ENCODE peak calls at places on chromosomes 1 and 21, in six cellular contexts. Q, P, T, Y, X and W are unnamed samples.

GRCh38 chr1:166184012-166184411 is 17.2 kb upstream of the FAM78B start:
- DNase-seq in Q (no peak), X (no peak), P (no peak), Y (no peak), T (no peak), W (no peak)

GRCh38 chr1:43786975-43787374 is 79.6 kb downstream of the ST3GAL3 start:
- DNase-seq in Q (no peak), Y (peak), X (no peak), T (no peak), P (no peak), W (no peak)

GRCh38 chr1:5447479-5448070 is 544.6 kb downstream of the NPHP4 start:
- DNase-seq in X (no peak), Q (no peak), T (no peak), Y (no peak), P (no peak), W (no peak)

GRCh38 chr1:151710187-151710586 is 6.4 kb downstream of the CELF3 start:
- DNase-seq in T (peak), P (no peak), Q (no peak), Y (peak), X (peak), W (no peak)

GRCh38 chr1:197620660-197621273 is 154.5 kb downstream of the DENND1B start:
- DNase-seq in P (peak), Q (no peak), T (no peak), X (no peak), Y (no peak), W (no peak)

GRCh38 chr1:16442941-16443340 is 2.4 kb downstream of the NECAP2 start:
- DNase-seq in Q (no peak), Y (no peak), T (no peak), P (no peak), X (no peak), W (no peak)

GRCh38 chr1:235225299-235225698 is 64.2 kb upstream of the RBM34 start:
- DNase-seq in X (no peak), Q (no peak), P (no peak), T (no peak), Y (no peak), W (no peak)

GRCh38 chr21:45467221-45467779 is 62.3 kb downstream of the COL18A1 start:
- DNase-seq in Q (no peak), Y (no peak), T (no peak), P (peak), X (no peak), W (no peak)

GRCh38 chr1:22428672-22429071 is 23.0 kb upstream of the ZBTB40 start:
- DNase-seq in Y (peak), T (no peak), X (no peak), Q (no peak), P (peak), W (peak)

GRCh38 chr1:185680453-185680852 is 53.7 kb upstream of the HMCN1 start:
- DNase-seq in Y (no peak), Q (no peak), T (no peak), X (no peak), P (no peak), W (no peak)

GRCh38 chr21:35611752-35612151 is 448.6 kb downstream of the SETD4 start:
- DNase-seq in P (peak), Y (peak), T (no peak), X (no peak), Q (no peak), W (no peak)

GRCh38 chr1:234114648-234115307 is 210.3 kb downstream of the SLC35F3 start:
- DNase-seq in Q (peak), Y (peak), X (peak), P (peak), T (no peak), W (no peak)

GRCh38 chr1:38817958-38818705 is 41.4 kb downstream of the RRAGC start:
- DNase-seq in Y (no peak), Q (peak), T (peak), P (no peak), X (no peak), W (peak)

GRCh38 chr1:68358439-68358838 is 91.3 kb downstream of the RPE65 start:
- DNase-seq in T (no peak), P (no peak), Q (no peak), X (no peak), Y (peak), W (no peak)

GRCh38 chr1:147622731-147623130 is 47.6 kb downstream of the ACP6 start:
- DNase-seq in T (no peak), X (no peak), P (no peak), Q (no peak), Y (peak), W (no peak)

GRCh38 chr1:4120557-4121292 is 220.7 kb upstream of the C1orf174 start:
- DNase-seq in X (no peak), P (no peak), Q (no peak), Y (no peak), T (no peak), W (peak)

GRCh38 chr1:205456868-205457724 is 1.3 kb upstream of the BLACAT1 start:
- DNase-seq in Y (no peak), X (no peak), P (no peak), Q (peak), T (no peak), W (no peak)

GRCh38 chr1:145740269-145740668 is 21.0 kb downstream of the CD160 start:
- DNase-seq in Q (no peak), Y (peak), P (peak), T (no peak), X (no peak), W (no peak)

GRCh38 chr1:23035823-23036452 is 16.7 kb downstream of the KDM1A start:
- DNase-seq in X (no peak), P (no peak), T (no peak), Q (no peak), Y (no peak), W (no peak)

GRCh38 chr1:192539450-192540132 is 36.0 kb upstream of the RGS1 start:
- DNase-seq in P (peak), X (no peak), T (no peak), Y (peak), Q (no peak), W (no peak)

GRCh38 chr1:27300341-27301051 is 21.5 kb upstream of the TMEM222 start:
- DNase-seq in X (peak), P (peak), T (peak), Y (peak), Q (peak), W (peak)

GRCh38 chr1:162687870-162688269 is 55.6 kb downstream of the DDR2 start:
- DNase-seq in T (no peak), P (no peak), Q (no peak), Y (no peak), X (no peak), W (no peak)

GRCh38 chr1:228270032-228270431 is 62.2 kb downstream of the OBSCN start:
- DNase-seq in Y (peak), T (no peak), P (peak), X (no peak), Q (no peak), W (no peak)

GRCh38 chr1:203456577-203456976 is 19.0 kb upstream of the PRELP start:
- DNase-seq in X (no peak), P (no peak), T (no peak), Q (no peak), Y (no peak), W (no peak)

GRCh38 chr1:60149254-60149653 is 75.7 kb upstream of the C1orf87 start:
- DNase-seq in Q (peak), X (peak), Y (no peak), P (no peak), T (no peak), W (no peak)

GRCh38 chr1:222877854-222878253 is 63.0 kb downstream of the DISP1 start:
- DNase-seq in T (no peak), P (no peak), Y (no peak), Q (no peak), X (no peak), W (no peak)

GRCh38 chr1:13921190-13921589 is 221.2 kb downstream of the PRDM2 start:
- DNase-seq in Y (no peak), P (peak), Q (no peak), T (no peak), X (no peak), W (no peak)

GRCh38 chr1:25099343-25099951 is 132.9 kb downstream of the SYF2 start:
- DNase-seq in X (no peak), Q (no peak), Y (no peak), T (no peak), P (no peak), W (peak)

GRCh38 chr1:212482352-212483153 is 49.8 kb downstream of the NENF start:
- DNase-seq in P (peak), Y (peak), X (no peak), Q (peak), T (no peak), W (no peak)

GRCh38 chr1:15116966-15117365 is 36.6 kb upstream of the TMEM51 start:
- DNase-seq in X (no peak), Q (peak), T (no peak), P (no peak), Y (no peak), W (no peak)

GRCh38 chr1:227949341-227949921 is 1.7 kb upstream of the WNT9A start:
- DNase-seq in P (no peak), Y (no peak), X (no peak), T (no peak), Q (no peak), W (no peak)

GRCh38 chr1:41683681-41684500 is 199.4 kb upstream of the EDN2 start:
- DNase-seq in P (peak), T (no peak), Y (peak), Q (peak), X (no peak), W (no peak)

GRCh38 chr1:118984086-118984989 is 3.8 kb downstream of the TBX15 start:
- DNase-seq in X (no peak), P (no peak), Q (peak), Y (peak), T (no peak), W (no peak)

GRCh38 chr1:94884101-94884875 is 42.6 kb downstream of the CNN3 start:
- DNase-seq in Y (peak), T (no peak), P (peak), X (no peak), Q (peak), W (no peak)

GRCh38 chr1:219959540-219960208 is 31.3 kb upstream of the SLC30A10 start:
- DNase-seq in T (no peak), Q (no peak), X (no peak), P (no peak), Y (no peak), W (no peak)

GRCh38 chr1:221887091-221887746 is 145.3 kb upstream of the DUSP10 start:
- DNase-seq in P (peak), T (no peak), X (no peak), Y (peak), Q (peak), W (no peak)

GRCh38 chr1:92169606-92170005 is 48.1 kb upstream of the C1orf146 start:
- DNase-seq in X (no peak), P (no peak), Q (no peak), T (no peak), Y (peak), W (no peak)

GRCh38 chr1:92167151-92167550 is 50.6 kb upstream of the C1orf146 start:
- DNase-seq in T (no peak), P (no peak), Y (no peak), X (no peak), Q (no peak), W (no peak)

GRCh38 chr1:92169161-92169560 is 48.6 kb upstream of the C1orf146 start:
- DNase-seq in Q (no peak), T (no peak), P (no peak), X (no peak), Y (no peak), W (no peak)

DNA sequence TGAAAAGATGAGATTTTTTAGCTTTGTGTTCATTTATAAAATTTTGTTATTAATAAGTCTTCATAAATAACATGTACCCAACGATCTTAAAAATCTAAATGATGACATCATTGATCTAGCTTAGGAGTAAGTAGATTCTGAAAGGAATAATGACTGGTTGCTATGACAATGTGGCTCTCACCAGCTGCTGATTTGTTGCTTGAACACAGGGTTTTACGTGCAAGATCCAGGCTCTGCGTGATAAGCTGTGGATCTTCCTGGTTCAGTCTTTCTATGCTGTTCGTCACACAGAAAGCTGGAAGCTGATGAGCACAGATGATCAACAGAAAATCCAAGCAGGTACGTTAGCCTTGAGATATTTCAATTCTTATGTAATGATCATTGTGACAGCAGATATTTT is 49.1 kb upstream of the C1orf146 start:
- DNase-seq in P (no peak), T (no peak), X (peak), Q (no peak), Y (peak), W (no peak)
- H3K4me3 ChIP-seq in P (no peak), T (no peak), X (peak), Q (no peak), Y (peak), W (no peak)

DNA sequence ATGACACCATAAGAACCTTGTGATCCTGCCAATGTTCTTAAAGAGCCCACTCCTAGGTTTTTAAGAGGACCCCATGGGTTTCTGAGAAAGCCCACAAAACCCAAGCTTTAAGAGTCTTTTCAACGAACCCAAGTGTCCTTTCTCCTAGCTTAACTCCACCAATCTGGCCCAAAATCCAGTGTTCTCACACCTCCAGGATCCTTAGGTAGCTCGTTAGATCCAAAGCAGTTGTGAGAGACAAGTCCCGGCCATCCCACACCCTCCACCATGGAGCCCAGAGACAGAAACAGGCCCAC is 1.7 kb downstream of the DENND4B start:
- DNase-seq in P (no peak), X (no peak), Y (no peak), T (no peak), Q (no peak), W (no peak)
- H3K4me3 ChIP-seq in P (peak), X (peak), Y (no peak), T (peak), Q (no peak), W (peak)

GRCh38 chr1:39836595-39837110 is 46.7 kb downstream of the TRIT1 start:
- DNase-seq in X (no peak), P (no peak), Q (no peak), Y (no peak), T (no peak), W (no peak)

GRCh38 chr1:39833616-39834015 is 45.0 kb upstream of the BMP8B start:
- DNase-seq in Q (no peak), Y (no peak), X (no peak), P (no peak), T (no peak), W (no peak)

GRCh38 chr1:39833121-39833520 is 44.5 kb upstream of the BMP8B start:
- DNase-seq in Q (no peak), Y (peak), P (no peak), X (no peak), T (no peak), W (no peak)

GRCh38 chr1:39835935-39836594 is 47.2 kb downstream of the TRIT1 start:
- DNase-seq in T (no peak), X (no peak), Q (no peak), Y (no peak), P (no peak), W (no peak)

GRCh38 chr1:39835110-39835509 is 46.4 kb upstream of the BMP8B start:
- DNase-seq in Q (no peak), Y (no peak), P (no peak), X (no peak), T (no peak), W (no peak)
- H3K4me3 ChIP-seq in Q (no peak), Y (no peak), P (no peak), X (no peak), T (no peak), W (no peak)

DNA sequence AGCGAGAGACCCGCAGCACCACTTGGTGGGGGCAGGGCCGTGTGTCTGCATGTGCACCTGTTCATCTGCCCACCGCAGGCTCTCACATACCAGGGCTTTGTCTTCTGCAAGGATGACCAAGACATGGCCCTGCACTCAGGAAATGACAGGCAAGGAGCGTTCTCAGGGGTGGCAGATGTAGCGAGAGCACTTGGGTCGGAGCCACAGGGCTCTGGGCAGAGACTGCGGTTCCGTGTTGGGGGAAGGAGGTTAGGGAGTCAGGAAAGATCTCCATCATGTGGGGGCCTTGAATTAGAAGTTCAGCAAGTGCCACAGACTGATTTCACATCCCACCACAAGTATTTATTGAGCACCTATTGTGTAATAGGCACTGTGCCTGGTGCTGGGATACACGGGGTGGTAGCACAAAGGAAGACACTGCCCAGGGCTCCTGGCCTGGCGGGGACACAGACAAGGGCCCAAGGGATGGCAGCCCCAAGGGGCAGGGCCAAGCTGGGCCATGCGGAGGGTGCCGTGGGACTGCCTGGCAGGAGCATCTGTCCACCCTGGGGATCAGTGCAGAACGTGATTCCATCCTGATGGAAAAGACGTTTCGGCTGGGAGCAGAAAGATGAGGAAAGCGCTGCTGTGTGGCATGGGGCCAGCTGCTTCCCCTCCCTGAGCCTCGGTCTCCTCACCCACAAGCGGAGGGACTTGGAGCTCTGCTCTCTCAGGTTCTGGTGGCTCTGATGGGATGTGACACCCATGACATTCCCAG is 11.4 kb upstream of the SPSB1 start:
- DNase-seq in X (no peak), T (no peak), P (no peak), Y (no peak), Q (no peak), W (no peak)
- H3K4me3 ChIP-seq in X (no peak), T (no peak), P (peak), Y (no peak), Q (no peak), W (no peak)

GRCh38 chr21:32393677-32394001 is 827 bp upstream of the URB1 start:
- DNase-seq in T (no peak), X (no peak), P (no peak), Q (no peak), Y (no peak), W (no peak)
- H3K4me3 ChIP-seq in T (peak), X (peak), P (peak), Q (no peak), Y (peak), W (peak)

DNA sequence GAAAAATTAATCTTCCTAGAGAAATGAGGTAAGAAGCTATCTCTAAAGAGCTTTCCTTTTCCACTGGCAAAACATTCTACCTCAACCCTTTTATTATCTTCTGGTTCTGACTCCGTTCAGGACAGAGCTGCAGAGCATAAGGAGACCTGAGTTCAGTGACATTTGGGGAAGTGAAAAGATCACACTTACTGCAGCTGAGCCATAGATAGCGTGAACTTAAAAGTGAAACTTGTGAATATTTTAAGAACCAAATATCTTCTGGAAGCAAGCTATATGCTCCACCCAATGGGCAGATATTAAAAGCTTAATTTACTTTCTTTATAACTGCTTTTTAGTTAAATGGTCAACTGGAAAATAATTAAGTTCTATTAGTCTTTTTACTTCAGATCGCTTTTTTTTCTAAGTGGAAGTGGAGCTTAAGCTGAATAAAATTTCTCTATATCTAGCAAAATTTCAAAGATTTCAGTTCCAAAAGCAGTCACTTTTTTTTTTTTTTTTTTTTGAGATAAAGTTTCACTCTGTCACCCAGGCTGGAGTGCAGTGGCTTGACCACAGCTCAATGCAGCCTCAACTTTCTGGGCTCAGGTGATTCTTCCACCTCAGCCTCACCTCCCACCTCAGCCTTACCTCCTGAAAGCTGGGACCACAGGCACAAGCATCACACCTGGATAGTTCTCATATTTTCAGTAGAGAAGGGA is 11.9 kb downstream of the PTPN22 start:
- DNase-seq in Q (no peak), P (no peak), T (no peak), Y (no peak), X (no peak), W (no peak)
- H3K4me3 ChIP-seq in Q (no peak), P (no peak), T (no peak), Y (no peak), X (no peak), W (no peak)